ENCODE peak calls at places on chromosomes 11 and 22, in four cellular contexts. X is mammary epithelial cell; G is naive thymus-derived CD4-positive, alpha-beta T cell; P is CD4-positive, alpha-beta memory T cell. V is an unnamed sample. For H3K27me3 and H3K36me3, the result is how much of the 10 kb centered on the place peaks cover.

GRCh38 chr11:120306519-120307242 is 18.4 kb upstream of the TLCD5 start:
- DNase-seq in X (peak), G (no peak), P (no peak), V (no peak)

GRCh38 chr22:46931881-46932280 is 169.4 kb downstream of the TBC1D22A start:
- DNase-seq in X (peak), G (no peak), P (no peak), V (no peak)

GRCh38 chr11:2169626-2170570 is 1.7 kb downstream of the TH start:
- DNase-seq in X (no peak), G (no peak), P (no peak), V (no peak)

GRCh38 chr11:68206211-68206610 is 6.9 kb downstream of the KMT5B start:
- DNase-seq in X (peak), G (peak), P (peak), V (peak)

GRCh38 chr22:30627480-30627879 is 8.1 kb upstream of the SLC35E4 start:
- DNase-seq in X (no peak), G (no peak), P (no peak), V (no peak)

GRCh38 chr22:46047841-46048595 is 71.1 kb upstream of the WNT7B start:
- DNase-seq in X (no peak), G (no peak), P (no peak), V (no peak)

GRCh38 chr22:22882033-22882717 is 5.4 kb upstream of the IGLL5 start:
- DNase-seq in X (peak), G (no peak), P (no peak), V (no peak)

GRCh38 chr11:8063319-8063718 is 17.7 kb upstream of the TUB start:
- DNase-seq in X (no peak), G (no peak), P (no peak), V (no peak)

GRCh38 chr11:40754297-40754696 is 705.2 kb downstream of the LRRC4C start:
- DNase-seq in X (no peak), G (no peak), P (no peak), V (no peak)

GRCh38 chr11:45089845-45090499 is 56.5 kb upstream of the PRDM11 start:
- DNase-seq in X (peak), G (no peak), P (no peak), V (no peak)

GRCh38 chr11:108206969-108207682 is 15.3 kb downstream of the NPAT start:
- DNase-seq in X (no peak), G (no peak), P (no peak), V (no peak)

GRCh38 chr22:41367039-41367679 is 14.6 kb upstream of the TEF start:
- DNase-seq in X (peak), G (peak), P (peak), V (no peak)

GRCh38 chr11:4672470-4672869 is 25.2 kb downstream of the OR51E2 start:
- DNase-seq in X (no peak), G (no peak), P (no peak), V (no peak)

GRCh38 chr22:43330178-43331063 is 12.8 kb downstream of the SCUBE1 start:
- DNase-seq in X (no peak), G (no peak), P (no peak), V (no peak)

GRCh38 chr22:26903030-26903856 is 245.9 kb downstream of the MIAT start:
- DNase-seq in X (no peak), G (no peak), P (no peak), V (no peak)

GRCh38 chr11:90764691-90765090 is 541.8 kb upstream of the CHORDC1 start:
- DNase-seq in X (no peak), G (no peak), P (no peak), V (no peak)

GRCh38 chr11:36292311-36292722 is 3.1 kb upstream of the COMMD9 start:
- DNase-seq in X (peak), G (peak), P (peak), V (peak)

GRCh38 chr11:61696602-61697001 is 16.4 kb downstream of the DAGLA start:
- DNase-seq in X (peak), G (no peak), P (no peak), V (no peak)

GRCh38 chr11:87213444-87213843 is 175.7 kb downstream of the TMEM135 start:
- DNase-seq in X (no peak), G (no peak), P (no peak), V (no peak)

GRCh38 chr22:46079093-46079860 is 71.0 kb upstream of the PPARA start:
- DNase-seq in X (peak), G (no peak), P (no peak), V (no peak)

GRCh38 chr11:110026823-110027626 is 66.2 kb upstream of the ZC3H12C start:
- DNase-seq in X (no peak), G (no peak), P (no peak), V (peak)

GRCh38 chr11:73270089-73270854 is 1.9 kb upstream of the P2RY6 start:
- DNase-seq in X (no peak), G (no peak), P (no peak), V (peak)

GRCh38 chr11:62601114-62601363 is 626 bp downstream of the MTA2 start:
- DNase-seq in X (no peak), G (no peak), P (no peak), V (peak)

GRCh38 chr22:41565403-41566054 is 4.7 kb downstream of the CSDC2 start:
- DNase-seq in X (peak), G (no peak), P (no peak), V (no peak)

GRCh38 chr11:111456086-111456858 is 55.9 kb downstream of the BTG4 start:
- DNase-seq in X (no peak), G (no peak), P (no peak), V (no peak)

GRCh38 chr11:78221396-78222315 is 32.9 kb downstream of the USP35 start:
- DNase-seq in X (no peak), G (no peak), P (no peak), V (no peak)

GRCh38 chr22:47600791-47601400 is 838.4 kb downstream of the TBC1D22A start:
- DNase-seq in X (no peak), G (no peak), P (no peak), V (no peak)

GRCh38 chr11:77598195-77598594 is 8.4 kb downstream of the AQP11 start:
- DNase-seq in X (no peak), G (no peak), P (no peak), V (no peak)

GRCh38 chr11:61756452-61757212 is 4.2 kb downstream of the MYRF start:
- DNase-seq in X (no peak), G (no peak), P (no peak), V (peak)

GRCh38 chr11:63534895-63535461 is 1.6 kb upstream of the PLAAT4 start:
- DNase-seq in X (no peak), G (no peak), P (peak), V (peak)

GRCh38 chr11:17142450-17142849 is 65.0 kb upstream of the RPS13 start:
- DNase-seq in X (no peak), G (no peak), P (no peak), V (no peak)

DNA sequence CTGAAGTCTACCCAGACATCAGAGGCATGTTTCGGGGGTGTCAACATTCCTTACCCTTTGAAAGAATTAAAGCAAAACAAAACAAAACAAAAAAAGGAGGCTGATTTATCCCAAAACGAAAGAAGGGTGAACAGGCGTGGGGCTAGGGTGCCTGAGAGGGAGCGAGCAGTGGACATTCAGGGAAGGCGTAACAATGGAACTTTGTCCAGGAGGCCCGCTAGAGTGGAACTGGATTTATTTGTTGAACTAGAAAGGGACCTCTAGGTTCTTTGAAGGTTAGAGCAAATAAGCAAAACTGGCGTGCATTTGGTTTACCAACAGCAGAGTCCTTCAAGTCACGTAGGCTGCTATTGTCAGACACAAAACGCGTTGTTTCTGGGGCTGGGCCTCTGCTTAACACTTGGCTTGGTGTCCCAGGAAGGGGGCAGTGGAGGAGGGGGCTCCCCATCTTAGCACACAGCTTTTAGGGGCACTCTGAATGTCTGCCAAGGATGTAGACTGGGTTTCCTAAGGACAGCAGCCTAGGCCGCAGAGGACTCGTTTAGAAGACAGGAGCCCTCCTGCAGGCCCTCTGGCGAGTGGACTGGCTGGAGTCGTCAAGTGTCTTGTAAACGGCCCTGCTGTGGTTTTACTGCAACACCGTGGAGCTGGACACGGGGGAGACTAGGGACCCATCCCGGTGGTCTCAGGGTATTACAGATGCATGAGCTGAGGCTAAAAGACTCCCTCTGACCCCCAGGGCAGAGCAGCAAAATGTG is 203.7 kb upstream of the SORL1-AS1 start:
- DNase-seq in X (no peak), G (no peak), P (no peak), V (no peak)
- H3K4me3 ChIP-seq in X (no peak), G (peak), P (no peak), V (no peak)

GRCh38 chr11:27722945-27723344 is 22.7 kb upstream of the BDNF start:
- DNase-seq in X (no peak), G (no peak), P (no peak), V (no peak)
- H3K27me3 ChIP-seq in X (under half), G (under half), P (under half), V (under half)

GRCh38 chr11:20021771-20022362 is 138.4 kb downstream of the DBX1 start:
- DNase-seq in X (no peak), G (no peak), P (no peak), V (no peak)
- H3K36me3 ChIP-seq in X (under half), G (under half), P (under half), V (under half)

GRCh38 chr22:39472570-39473556 is 16.1 kb downstream of the MGAT3 start:
- DNase-seq in X (no peak), G (no peak), P (no peak), V (no peak)
- H3K4me3 ChIP-seq in X (no peak), G (no peak), P (no peak), V (no peak)

DNA sequence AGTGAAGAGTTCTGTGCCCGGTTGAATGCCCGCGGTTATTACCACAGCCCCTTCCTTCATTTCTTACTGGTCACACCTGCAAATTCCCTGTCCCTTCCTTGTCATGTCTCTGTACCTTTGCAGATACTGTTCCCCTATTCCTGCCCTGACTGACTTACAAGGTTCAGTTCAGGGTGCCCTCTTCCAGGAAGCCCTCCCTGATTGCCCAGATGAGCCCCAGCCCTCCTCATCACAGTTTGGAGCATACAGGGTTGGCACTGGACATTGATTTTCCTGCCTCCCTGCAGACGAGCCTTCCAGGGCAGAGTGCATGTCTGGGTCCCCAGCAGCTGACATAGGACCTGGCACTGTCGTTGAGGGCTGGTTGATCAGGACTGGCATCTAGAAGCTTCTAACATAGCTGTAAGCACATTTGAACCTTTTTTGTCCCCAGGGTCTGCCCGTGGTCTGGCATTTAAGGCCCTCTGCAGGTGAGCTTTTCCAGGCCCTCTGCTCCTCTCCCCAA is 70.4 kb upstream of the SHISAL1 start:
- DNase-seq in X (no peak), G (no peak), P (no peak), V (no peak)
- H3K27me3 ChIP-seq in X (under half), G (under half), P (under half), V (under half)

GRCh38 chr11:130109441-130109840 is 39.7 kb downstream of the APLP2 start:
- DNase-seq in X (no peak), G (no peak), P (no peak), V (no peak)
- H3K36me3 ChIP-seq in X (under half), G (under half), P (under half), V (under half)

GRCh38 chr11:22787055-22787454 is 42.5 kb downstream of the SVIP start:
- DNase-seq in X (no peak), G (no peak), P (no peak), V (no peak)

GRCh38 chr11:22780914-22781593 is 48.5 kb downstream of the SVIP start:
- DNase-seq in X (no peak), G (peak), P (peak), V (no peak)

GRCh38 chr11:22787565-22788162 is 41.9 kb downstream of the SVIP start:
- DNase-seq in X (peak), G (peak), P (peak), V (peak)

GRCh38 chr11:22786475-22786874 is 43.1 kb downstream of the SVIP start:
- DNase-seq in X (no peak), G (no peak), P (no peak), V (peak)

GRCh38 chr11:22785251-22785650 is 44.4 kb downstream of the SVIP start:
- DNase-seq in X (peak), G (no peak), P (no peak), V (no peak)
- H3K4me3 ChIP-seq in X (no peak), G (no peak), P (no peak), V (no peak)

GRCh38 chr22:37357471-37357870 is 69.8 kb downstream of the ELFN2 start:
- DNase-seq in X (no peak), G (no peak), P (no peak), V (no peak)

GRCh38 chr22:37358386-37358785 is 68.9 kb downstream of the ELFN2 start:
- DNase-seq in X (no peak), G (no peak), P (no peak), V (no peak)

GRCh38 chr22:37355174-37355573 is 72.1 kb downstream of the ELFN2 start:
- DNase-seq in X (no peak), G (no peak), P (no peak), V (no peak)

GRCh38 chr22:37358917-37359316 is 68.4 kb downstream of the ELFN2 start:
- DNase-seq in X (no peak), G (no peak), P (no peak), V (no peak)

DNA sequence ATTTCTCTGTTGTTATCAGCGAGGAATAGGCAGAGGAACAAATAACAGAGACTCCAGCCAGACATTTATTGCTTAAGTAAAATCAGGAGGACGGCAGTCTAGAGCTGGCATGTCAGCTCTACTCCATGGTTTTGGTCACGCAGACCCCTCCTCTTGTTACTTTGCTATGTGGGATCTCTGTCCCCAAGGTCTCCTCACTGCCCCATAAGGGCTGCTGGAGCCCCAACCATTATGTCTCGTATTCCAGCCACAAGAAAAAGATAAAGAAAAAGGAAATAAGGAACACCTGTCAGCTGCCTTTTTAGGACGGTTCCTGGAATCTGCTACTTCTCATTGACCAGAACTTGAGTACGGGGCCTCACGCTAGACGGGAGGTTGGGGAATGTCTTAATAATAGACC is 70.4 kb downstream of the ELFN2 start:
- DNase-seq in X (no peak), G (no peak), P (no peak), V (no peak)
- H3K27me3 ChIP-seq in X (under half), G (under half), P (under half), V (under half)

GRCh38 chr22:20993304-20994127 is 8.4 kb downstream of the THAP7 start:
- DNase-seq in X (no peak), G (no peak), P (no peak), V (no peak)
- H3K36me3 ChIP-seq in X (under half), G (under half), P (under half), V (under half)

GRCh38 chr11:14358729-14359439 is at the start of gene RRAS2:
- DNase-seq in X (peak), G (peak), P (peak), V (peak)
- H3K4me3 ChIP-seq in X (peak), G (peak), P (peak), V (peak)

V was measured in GM06990.